ENCODE peak calls at places on chromosome 17, in six cellular contexts. One of them, this sample, is unnamed.

GRCh38 chr17:22484826-22485225 is 792.5 kb downstream of the KCNJ18 start:
- DNase-seq in IMR-90: no peak
- DNase-seq in trophoblast cell: no peak
- DNase-seq in H9: no peak
- DNase-seq in H1: no peak
- DNase-seq in mesenchymal stem cell: no peak
- DNase-seq in this sample: no peak

GRCh38 chr17:79177877-79178276 is 103.3 kb downstream of the ENGASE start:
- DNase-seq in IMR-90: no peak
- DNase-seq in trophoblast cell: no peak
- DNase-seq in H1: no peak
- DNase-seq in mesenchymal stem cell: no peak
- DNase-seq in H9: no peak
- DNase-seq in this sample: no peak

GRCh38 chr17:51860934-51861561 is 297.5 kb downstream of the CA10 start:
- DNase-seq in trophoblast cell: no peak
- DNase-seq in H9: peak; percentile 88
- DNase-seq in H1: peak; percentile 43
- DNase-seq in mesenchymal stem cell: no peak
- DNase-seq in IMR-90: no peak
- DNase-seq in this sample: peak; percentile 64

GRCh38 chr17:78329263-78330059 is 30.4 kb downstream of the SOCS3 start:
- DNase-seq in H1: no peak
- DNase-seq in mesenchymal stem cell: peak; percentile 85
- DNase-seq in H9: no peak
- DNase-seq in trophoblast cell: no peak
- DNase-seq in IMR-90: peak; percentile 77
- DNase-seq in this sample: no peak

GRCh38 chr17:63488851-63489250 is 12.0 kb downstream of the ACE start:
- DNase-seq in H1: no peak
- DNase-seq in IMR-90: no peak
- DNase-seq in trophoblast cell: no peak
- DNase-seq in mesenchymal stem cell: no peak
- DNase-seq in H9: no peak
- DNase-seq in this sample: no peak

GRCh38 chr17:33438136-33438535 is 145.0 kb upstream of the ASIC2 start:
- DNase-seq in H1: no peak
- DNase-seq in trophoblast cell: no peak
- DNase-seq in IMR-90: no peak
- DNase-seq in mesenchymal stem cell: peak; percentile 82
- DNase-seq in H9: no peak
- DNase-seq in this sample: no peak

GRCh38 chr17:80202197-80202596 is 17.9 kb downstream of the SGSH start:
- DNase-seq in H9: no peak
- DNase-seq in H1: no peak
- DNase-seq in trophoblast cell: no peak
- DNase-seq in IMR-90: no peak
- DNase-seq in mesenchymal stem cell: no peak
- DNase-seq in this sample: no peak

GRCh38 chr17:72514321-72514861 is 393.6 kb downstream of the SOX9 start:
- DNase-seq in H1: no peak
- DNase-seq in IMR-90: no peak
- DNase-seq in mesenchymal stem cell: no peak
- DNase-seq in trophoblast cell: no peak
- DNase-seq in H9: no peak
- DNase-seq in this sample: no peak

GRCh38 chr17:49365667-49366066 is 3.6 kb upstream of the ZNF652 start:
- DNase-seq in IMR-90: no peak
- DNase-seq in H1: no peak
- DNase-seq in trophoblast cell: no peak
- DNase-seq in mesenchymal stem cell: peak; percentile 24
- DNase-seq in H9: peak; percentile 76
- DNase-seq in this sample: no peak

GRCh38 chr17:74545456-74546230 is at the start of gene CD300C:
- DNase-seq in H1: no peak
- DNase-seq in IMR-90: no peak
- DNase-seq in mesenchymal stem cell: no peak
- DNase-seq in trophoblast cell: peak; percentile 10
- DNase-seq in H9: no peak
- DNase-seq in this sample: no peak

GRCh38 chr17:39177256-39177655 is 11.3 kb upstream of the ARL5C start:
- DNase-seq in H1: peak; percentile 87
- DNase-seq in H9: peak; percentile 100
- DNase-seq in trophoblast cell: peak; percentile 10
- DNase-seq in mesenchymal stem cell: no peak
- DNase-seq in IMR-90: no peak
- DNase-seq in this sample: no peak

GRCh38 chr17:60724647-60725046 is 47.0 kb downstream of the BCAS3 start:
- DNase-seq in H9: no peak
- DNase-seq in IMR-90: no peak
- DNase-seq in mesenchymal stem cell: no peak
- DNase-seq in trophoblast cell: no peak
- DNase-seq in H1: no peak
- DNase-seq in this sample: no peak

GRCh38 chr17:60729854-60730253 is 52.2 kb downstream of the BCAS3 start:
- DNase-seq in H1: no peak
- DNase-seq in IMR-90: peak; percentile 4
- DNase-seq in mesenchymal stem cell: no peak
- DNase-seq in H9: no peak
- DNase-seq in trophoblast cell: peak; percentile 21
- DNase-seq in this sample: no peak

GRCh38 chr17:60730273-60730672 is 52.6 kb downstream of the BCAS3 start:
- DNase-seq in mesenchymal stem cell: no peak
- DNase-seq in trophoblast cell: no peak
- DNase-seq in H9: no peak
- DNase-seq in H1: no peak
- DNase-seq in IMR-90: no peak
- DNase-seq in this sample: no peak
- H2AFZ ChIP-seq in mesenchymal stem cell: no peak overlapping the region
- H2AFZ ChIP-seq in trophoblast cell: no peak overlapping the region
- H2AFZ ChIP-seq in H9: no peak overlapping the region
- H2AFZ ChIP-seq in H1: no peak overlapping the region
- H2AFZ ChIP-seq in IMR-90: no peak overlapping the region
- H2AFZ ChIP-seq in this sample: peak overlapping the region; percentile 15

GRCh38 chr17:76544123-76544915 is 4.5 kb downstream of the PRCD start:
- DNase-seq in trophoblast cell: no peak
- DNase-seq in IMR-90: no peak
- DNase-seq in H1: no peak
- DNase-seq in H9: peak; percentile 42
- DNase-seq in mesenchymal stem cell: peak; percentile 75
- DNase-seq in this sample: no peak
- H2BK5ac ChIP-seq in trophoblast cell: no peak overlapping the region
- H2BK5ac ChIP-seq in IMR-90: no peak overlapping the region
- H2BK5ac ChIP-seq in H1: no peak overlapping the region
- H2BK5ac ChIP-seq in H9: no peak overlapping the region
- H2BK5ac ChIP-seq in mesenchymal stem cell: no peak overlapping the region
- H2BK5ac ChIP-seq in this sample: no peak overlapping the region

GRCh38 chr17:81492706-81493105 is 19.9 kb downstream of the ACTG1 start:
- DNase-seq in H1: no peak
- DNase-seq in mesenchymal stem cell: no peak
- DNase-seq in IMR-90: no peak
- DNase-seq in trophoblast cell: no peak
- DNase-seq in H9: no peak
- DNase-seq in this sample: no peak

GRCh38 chr17:81491193-81491592 is 21.4 kb downstream of the ACTG1 start:
- DNase-seq in trophoblast cell: no peak
- DNase-seq in mesenchymal stem cell: no peak
- DNase-seq in IMR-90: no peak
- DNase-seq in H9: no peak
- DNase-seq in H1: no peak
- DNase-seq in this sample: no peak

GRCh38 chr17:81490599-81490992 is 22.0 kb downstream of the ACTG1 start:
- DNase-seq in H1: no peak
- DNase-seq in H9: no peak
- DNase-seq in mesenchymal stem cell: no peak
- DNase-seq in IMR-90: no peak
- DNase-seq in trophoblast cell: no peak
- DNase-seq in this sample: no peak

GRCh38 chr17:81492202-81492601 is 20.4 kb downstream of the ACTG1 start:
- DNase-seq in mesenchymal stem cell: no peak
- DNase-seq in trophoblast cell: no peak
- DNase-seq in IMR-90: no peak
- DNase-seq in H1: no peak
- DNase-seq in H9: no peak
- DNase-seq in this sample: no peak

DNA sequence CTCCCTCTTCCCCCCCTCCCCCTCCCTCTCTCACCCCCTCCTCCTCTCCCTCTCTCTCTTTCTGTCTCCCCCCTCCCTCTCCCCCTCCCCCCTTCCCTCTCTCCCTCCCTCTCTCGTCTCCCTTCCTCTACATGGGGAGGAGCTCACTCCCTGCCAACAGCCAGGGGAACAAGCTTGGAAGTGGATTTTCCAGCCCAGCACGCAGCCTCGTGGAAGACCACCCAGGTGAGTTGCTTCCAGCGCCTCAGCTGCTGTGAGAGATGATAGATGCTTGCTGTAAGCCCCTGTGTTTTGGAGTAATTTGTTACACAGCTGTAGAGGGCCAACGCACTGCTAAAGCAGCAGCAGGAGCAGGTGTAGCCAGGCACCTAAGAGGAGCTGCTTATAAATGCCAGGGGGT is 20.8 kb downstream of the ACTG1 start:
- DNase-seq in trophoblast cell: no peak
- DNase-seq in IMR-90: no peak
- DNase-seq in mesenchymal stem cell: no peak
- DNase-seq in H9: no peak
- DNase-seq in H1: no peak
- DNase-seq in this sample: no peak
- H2AFZ ChIP-seq in trophoblast cell: no peak overlapping the region
- H2AFZ ChIP-seq in IMR-90: no peak overlapping the region
- H2AFZ ChIP-seq in mesenchymal stem cell: no peak overlapping the region
- H2AFZ ChIP-seq in H9: no peak overlapping the region
- H2AFZ ChIP-seq in H1: no peak overlapping the region
- H2AFZ ChIP-seq in this sample: no peak overlapping the region

DNA sequence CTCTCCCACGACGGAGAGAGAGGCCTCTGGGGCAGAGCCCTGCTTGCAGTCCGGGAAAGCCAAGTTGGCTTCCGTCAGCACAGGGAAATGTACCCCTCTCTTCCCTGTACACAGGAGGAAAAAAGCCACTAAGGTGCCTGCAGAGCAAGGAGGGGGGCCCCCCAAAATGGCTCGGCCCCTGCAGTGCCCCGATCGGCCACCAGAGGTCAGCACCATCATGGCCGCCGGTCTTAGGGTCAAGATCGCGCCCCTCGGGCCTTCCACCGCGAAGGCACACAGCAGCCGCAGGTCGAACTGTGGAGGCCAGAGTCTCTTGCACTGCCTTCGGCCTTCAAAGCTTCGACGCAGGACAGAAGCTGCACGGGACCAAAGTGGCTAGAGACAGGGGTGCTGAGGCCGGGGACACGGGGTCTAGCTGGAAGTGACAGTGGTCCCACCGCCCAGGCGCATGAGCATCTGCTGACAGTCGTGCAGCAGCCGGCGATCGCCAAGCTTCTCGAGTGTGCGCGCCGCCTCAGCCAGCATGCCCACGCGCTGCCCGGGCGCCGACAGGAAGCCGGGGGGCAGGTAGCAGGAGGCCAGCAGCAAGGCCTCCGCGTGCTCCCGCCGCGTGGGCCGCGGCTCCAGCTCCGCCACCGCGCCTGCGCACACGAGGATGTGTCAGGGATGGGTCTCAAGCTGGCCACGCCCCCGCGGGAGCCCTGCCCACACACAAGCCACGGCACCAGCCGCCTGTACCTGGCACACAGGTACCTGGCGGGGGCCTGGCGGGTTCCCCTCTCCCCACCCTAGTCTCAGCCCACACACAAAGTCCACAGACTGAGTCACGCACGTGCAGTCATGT is 24.4 kb downstream of the SREBF1 start:
- DNase-seq in H1: no peak
- DNase-seq in IMR-90: peak; percentile 41
- DNase-seq in trophoblast cell: peak; percentile 21
- DNase-seq in H9: peak; percentile 94
- DNase-seq in mesenchymal stem cell: peak; percentile 74
- DNase-seq in this sample: peak; percentile 79
- H2BK5ac ChIP-seq in H1: peak overlapping the region; percentile 75
- H2BK5ac ChIP-seq in IMR-90: no peak overlapping the region
- H2BK5ac ChIP-seq in trophoblast cell: no peak overlapping the region
- H2BK5ac ChIP-seq in H9: no peak overlapping the region
- H2BK5ac ChIP-seq in mesenchymal stem cell: no peak overlapping the region
- H2BK5ac ChIP-seq in this sample: peak overlapping the region; percentile 75

GRCh38 chr17:31308372-31308905 is 5.4 kb downstream of the EVI2B start:
- DNase-seq in trophoblast cell: no peak
- DNase-seq in H1: no peak
- DNase-seq in mesenchymal stem cell: no peak
- DNase-seq in H9: no peak
- DNase-seq in IMR-90: no peak
- DNase-seq in this sample: no peak

GRCh38 chr17:31308935-31309334 is 4.9 kb downstream of the EVI2B start:
- DNase-seq in H1: no peak
- DNase-seq in trophoblast cell: no peak
- DNase-seq in H9: no peak
- DNase-seq in IMR-90: no peak
- DNase-seq in mesenchymal stem cell: no peak
- DNase-seq in this sample: no peak

GRCh38 chr17:31310877-31311276 is 3.0 kb downstream of the EVI2B start:
- DNase-seq in mesenchymal stem cell: no peak
- DNase-seq in IMR-90: no peak
- DNase-seq in H9: no peak
- DNase-seq in trophoblast cell: no peak
- DNase-seq in H1: no peak
- DNase-seq in this sample: no peak

GRCh38 chr17:31309525-31309924 is 4.3 kb downstream of the EVI2B start:
- DNase-seq in IMR-90: no peak
- DNase-seq in H1: no peak
- DNase-seq in H9: no peak
- DNase-seq in trophoblast cell: no peak
- DNase-seq in mesenchymal stem cell: no peak
- DNase-seq in this sample: no peak

GRCh38 chr17:31310260-31310659 is 3.6 kb downstream of the EVI2B start:
- DNase-seq in H1: no peak
- DNase-seq in mesenchymal stem cell: no peak
- DNase-seq in IMR-90: no peak
- DNase-seq in trophoblast cell: no peak
- DNase-seq in H9: no peak
- DNase-seq in this sample: no peak
- H2AFZ ChIP-seq in H1: no peak overlapping the region
- H2AFZ ChIP-seq in mesenchymal stem cell: no peak overlapping the region
- H2AFZ ChIP-seq in IMR-90: no peak overlapping the region
- H2AFZ ChIP-seq in trophoblast cell: no peak overlapping the region
- H2AFZ ChIP-seq in H9: no peak overlapping the region
- H2AFZ ChIP-seq in this sample: no peak overlapping the region

GRCh38 chr17:56785997-56786680 is 47.6 kb downstream of the C17orf67 start:
- DNase-seq in H9: no peak
- DNase-seq in mesenchymal stem cell: no peak
- DNase-seq in H1: no peak
- DNase-seq in IMR-90: no peak
- DNase-seq in trophoblast cell: no peak
- DNase-seq in this sample: no peak
- H2BK5ac ChIP-seq in H9: no peak overlapping the region
- H2BK5ac ChIP-seq in mesenchymal stem cell: peak overlapping the region; percentile 71
- H2BK5ac ChIP-seq in H1: no peak overlapping the region
- H2BK5ac ChIP-seq in IMR-90: peak overlapping the region; percentile 7
- H2BK5ac ChIP-seq in trophoblast cell: no peak overlapping the region
- H2BK5ac ChIP-seq in this sample: no peak overlapping the region